ENCODE peak calls at places on chromosomes 4 and X, in four cellular contexts. J is astrocyte of the spinal cord, U is psoas muscle, C is transverse colon. G is an unnamed sample.

GRCh38 chr4:183758006-183758734 is 99.1 kb downstream of the TRAPPC11 start:
- DNase-seq in J (no peak), U (peak; percentile 72), C (peak; percentile 76), G (no peak)

GRCh38 chrX:50158616-50159015 is 42.2 kb downstream of the AKAP4 start:
- DNase-seq in J (no peak), U (no peak), C (no peak), G (no peak)

GRCh38 chrX:17376381-17377046 is 1.5 kb downstream of the NHS start:
- DNase-seq in J (peak; percentile 9), U (no peak), C (peak; percentile 17), G (no peak)

GRCh38 chr4:69649629-69650028 is 3.4 kb downstream of the UGT2A1 start:
- DNase-seq in J (no peak), U (no peak), C (no peak), G (no peak)

GRCh38 chrX:14936561-14936960 is 63.3 kb downstream of the MOSPD2 start:
- DNase-seq in J (peak; percentile 62), U (no peak), C (no peak), G (peak; percentile 60)

GRCh38 chrX:155068165-155068564 is 2.8 kb downstream of the CMC4 start:
- DNase-seq in J (peak; percentile 55), U (no peak), C (no peak), G (peak; percentile 61)

GRCh38 chr4:67558493-67558892 is at the start of gene STAP1:
- DNase-seq in J (no peak), U (no peak), C (peak; percentile 15), G (no peak)

GRCh38 chrX:48790477-48790876 is 4.1 kb downstream of the GATA1 start:
- DNase-seq in J (no peak), U (no peak), C (no peak), G (no peak)

GRCh38 chr4:183038436-183038835 is 60.6 kb upstream of the WWC2 start:
- DNase-seq in J (no peak), U (no peak), C (no peak), G (no peak)

GRCh38 chr4:41214158-41215146 is at the start of gene APBB2:
- DNase-seq in J (peak; percentile 98), U (peak; percentile 96), C (peak; percentile 95), G (peak; percentile 95)

GRCh38 chr4:132266374-132266773 is 882.7 kb upstream of the PCDH10 start:
- DNase-seq in J (no peak), U (no peak), C (no peak), G (no peak)

GRCh38 chrX:18146009-18146408 is 74.7 kb downstream of the BEND2 start:
- DNase-seq in J (no peak), U (no peak), C (no peak), G (no peak)

GRCh38 chrX:53279296-53280237 is 1.8 kb downstream of the IQSEC2 start:
- DNase-seq in J (no peak), U (no peak), C (peak; percentile 33), G (no peak)

GRCh38 chrX:86806786-86807185 is 658.5 kb downstream of the DACH2 start:
- DNase-seq in J (no peak), U (no peak), C (no peak), G (no peak)

DNA sequence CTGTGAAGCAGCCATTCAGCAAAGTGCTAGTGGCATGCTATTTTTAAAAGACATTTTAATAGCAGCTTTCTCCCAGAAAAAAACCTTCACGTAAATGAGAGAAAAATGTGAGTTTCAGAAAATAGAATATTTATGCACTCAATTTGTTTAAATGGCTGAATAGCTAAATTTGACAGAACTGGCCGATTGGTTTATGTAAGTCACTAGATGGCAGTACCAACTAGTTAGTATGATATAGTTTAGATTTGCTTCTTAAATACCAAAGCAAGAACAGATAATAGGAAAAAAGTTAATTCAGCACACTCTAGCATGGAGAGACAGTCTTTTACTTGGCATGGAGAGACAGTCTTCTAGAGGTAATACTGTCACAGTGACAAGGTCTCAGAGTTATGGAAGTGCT is 250.1 kb downstream of the SNCA start:
- DNase-seq in J (peak; percentile 35), U (no peak), C (no peak), G (peak; percentile 8)
- TF ChIP-seq CTCF in J (peak; percentile 33), U (no peak), C (no peak), G (peak; percentile 66)

DNA sequence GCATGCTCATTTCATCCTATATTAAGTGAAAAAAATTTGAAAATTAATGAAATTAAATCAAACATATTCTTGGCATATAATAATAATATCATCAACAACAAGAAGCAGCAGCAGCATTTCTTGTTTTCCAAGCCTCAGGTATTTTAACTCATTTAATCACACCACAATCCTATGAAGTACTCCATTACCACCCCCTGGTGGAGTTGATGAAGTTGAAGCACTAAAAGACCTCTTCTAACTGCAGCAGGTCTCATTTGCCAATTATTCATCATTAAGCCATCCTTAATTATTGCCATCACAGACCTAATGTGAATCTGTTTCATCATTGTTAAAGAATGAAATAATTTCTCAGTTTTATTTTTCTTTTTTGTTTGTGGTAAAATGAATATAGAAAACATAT is 801.4 kb upstream of the GRID2 start:
- DNase-seq in J (peak; percentile 8), U (no peak), C (no peak), G (no peak)
- TF ChIP-seq CTCF in J (no peak), U (no peak), C (no peak), G (no peak)

GRCh38 chrX:70132244-70132643 is 1.0 kb upstream of the IGBP1 start:
- DNase-seq in J (no peak), U (no peak), C (no peak), G (no peak)

GRCh38 chrX:70134116-70134477 is 850 bp downstream of the IGBP1 start:
- DNase-seq in J (peak; percentile 1), U (no peak), C (peak; percentile 11), G (peak; percentile 5)

GRCh38 chrX:70132877-70133302 is 357 bp upstream of the IGBP1 start:
- DNase-seq in J (no peak), U (no peak), C (no peak), G (peak; percentile 0)

GRCh38 chrX:70129811-70130210 is 3.4 kb upstream of the IGBP1 start:
- DNase-seq in J (no peak), U (no peak), C (no peak), G (no peak)

DNA sequence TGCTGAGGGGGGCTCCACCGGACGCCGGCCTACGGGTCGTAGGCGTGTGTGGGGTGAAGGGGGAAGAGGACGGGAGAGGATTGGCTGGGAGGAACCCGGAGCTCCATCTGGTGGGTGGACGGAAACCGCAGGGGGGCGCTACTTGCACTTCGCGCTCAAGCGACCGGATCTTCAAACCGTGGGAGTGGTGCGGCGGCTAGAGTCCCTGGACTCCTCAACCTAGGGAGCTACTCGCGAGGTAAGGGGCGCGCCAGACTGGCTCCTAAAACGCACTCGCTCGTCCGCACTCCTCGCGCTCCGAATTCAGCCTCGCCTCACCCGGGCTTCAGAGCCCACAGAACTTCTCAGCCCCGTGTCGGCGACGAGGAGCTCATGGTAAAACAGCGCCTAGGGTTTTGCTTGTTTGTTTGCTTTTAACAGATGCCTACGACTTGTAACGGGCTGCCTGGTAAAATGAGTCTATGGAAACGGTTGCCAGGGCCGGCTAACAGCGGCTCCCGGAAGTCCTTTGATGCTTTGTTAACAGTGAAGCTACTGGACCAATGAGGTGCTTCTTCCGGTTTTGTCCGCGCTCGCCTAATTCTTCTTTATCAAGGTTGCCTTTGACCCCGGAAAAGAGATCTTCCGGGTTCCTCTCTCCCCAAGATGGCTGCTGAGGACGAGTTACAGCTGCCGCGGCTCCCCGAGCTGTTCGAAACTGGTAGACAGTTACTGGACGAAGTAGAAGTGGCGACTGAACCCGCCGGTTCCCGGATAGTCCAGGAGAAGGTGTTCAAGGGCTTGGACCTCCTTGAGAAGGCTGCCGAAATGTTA is at the start of gene IGBP1:
- DNase-seq in J (peak; percentile 84), U (peak; percentile 91), C (peak; percentile 82), G (peak; percentile 83)
- TF ChIP-seq CTCF in J (peak; percentile 56), U (peak; percentile 46), C (peak; percentile 70), G (peak; percentile 84)

DNA sequence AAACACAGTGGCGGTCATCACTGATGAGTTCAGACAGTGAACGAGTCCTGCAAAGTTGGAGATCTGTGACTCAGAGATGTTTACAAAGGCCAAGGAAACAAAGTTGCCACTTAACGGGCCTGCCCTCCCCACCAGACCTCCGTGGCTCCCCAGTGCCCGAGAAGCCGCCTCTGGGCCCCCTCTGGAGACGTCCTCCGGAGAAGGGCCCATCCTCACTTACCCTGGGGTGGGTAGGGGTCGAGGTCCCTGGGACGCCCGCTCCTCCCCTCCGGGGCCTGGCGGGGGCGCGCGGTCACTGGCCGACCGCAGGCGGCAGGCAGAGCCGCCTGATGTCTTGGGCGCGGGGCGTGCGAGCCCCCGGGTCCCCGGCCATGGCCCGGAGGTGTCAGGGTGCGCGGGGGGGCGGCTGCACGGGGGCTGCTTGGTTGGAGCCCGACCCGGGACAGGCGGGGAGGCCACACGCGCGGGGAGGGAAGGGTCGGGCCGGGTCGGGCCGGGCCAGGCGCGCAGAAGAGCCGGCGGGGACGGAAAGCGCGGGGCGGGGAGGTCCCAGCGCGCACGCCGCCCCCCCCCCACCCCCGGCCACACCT is 590 bp downstream of the DHRSX start:
- DNase-seq in J (peak; percentile 54), U (peak; percentile 56), C (peak; percentile 36), G (peak; percentile 50)
- TF ChIP-seq CTCF in J (peak; percentile 17), U (no peak), C (no peak), G (peak; percentile 31)